ENCODE peak calls at places on chromosomes 2 and 18, in five cellular contexts. R is IMR-90, Q is mesenchymal stem cell, V is H9, G is H1. K is an unnamed sample.

GRCh38 chr2:82781516-82781915 is 1677.6 kb downstream of the SUCLG1 start:
- DNase-seq in R (no peak), Q (peak; percentile 10), V (no peak), G (no peak), K (no peak)

GRCh38 chr2:100234141-100234540 is 88.2 kb downstream of the LONRF2 start:
- DNase-seq in R (peak; percentile 68), Q (peak; percentile 48), V (no peak), G (no peak), K (no peak)

GRCh38 chr2:24049485-24050021 is at the start of gene FKBP1B:
- DNase-seq in R (peak; percentile 45), Q (peak; percentile 58), V (peak; percentile 90), G (peak; percentile 89), K (peak; percentile 63)

GRCh38 chr2:216012133-216012829 is 1.1 kb downstream of the MREG start:
- DNase-seq in R (no peak), Q (peak; percentile 40), V (no peak), G (no peak), K (no peak)

GRCh38 chr18:38032516-38032915 is 466.9 kb upstream of the CELF4 start:
- DNase-seq in R (no peak), Q (no peak), V (no peak), G (no peak), K (no peak)

GRCh38 chr18:62717059-62717849 is 1.9 kb downstream of the PHLPP1 start:
- DNase-seq in R (peak; percentile 71), Q (peak; percentile 74), V (peak; percentile 57), G (no peak), K (no peak)

GRCh38 chr18:41751652-41752051 is 203.4 kb upstream of the PIK3C3 start:
- DNase-seq in R (no peak), Q (no peak), V (no peak), G (no peak), K (no peak)

GRCh38 chr2:128416366-128416765 is 97.7 kb upstream of the HS6ST1 start:
- DNase-seq in R (no peak), Q (no peak), V (peak; percentile 33), G (peak; percentile 46), K (no peak)

GRCh38 chr18:70600225-70600925 is 311.5 kb downstream of the SOCS6 start:
- DNase-seq in R (no peak), Q (no peak), V (no peak), G (no peak), K (no peak)

GRCh38 chr2:48174503-48174902 is 268.2 kb upstream of the FBXO11 start:
- DNase-seq in R (no peak), Q (no peak), V (no peak), G (no peak), K (no peak)

GRCh38 chr18:6236258-6236657 is 178.5 kb downstream of the L3MBTL4 start:
- DNase-seq in R (no peak), Q (no peak), V (no peak), G (no peak), K (no peak)

DNA sequence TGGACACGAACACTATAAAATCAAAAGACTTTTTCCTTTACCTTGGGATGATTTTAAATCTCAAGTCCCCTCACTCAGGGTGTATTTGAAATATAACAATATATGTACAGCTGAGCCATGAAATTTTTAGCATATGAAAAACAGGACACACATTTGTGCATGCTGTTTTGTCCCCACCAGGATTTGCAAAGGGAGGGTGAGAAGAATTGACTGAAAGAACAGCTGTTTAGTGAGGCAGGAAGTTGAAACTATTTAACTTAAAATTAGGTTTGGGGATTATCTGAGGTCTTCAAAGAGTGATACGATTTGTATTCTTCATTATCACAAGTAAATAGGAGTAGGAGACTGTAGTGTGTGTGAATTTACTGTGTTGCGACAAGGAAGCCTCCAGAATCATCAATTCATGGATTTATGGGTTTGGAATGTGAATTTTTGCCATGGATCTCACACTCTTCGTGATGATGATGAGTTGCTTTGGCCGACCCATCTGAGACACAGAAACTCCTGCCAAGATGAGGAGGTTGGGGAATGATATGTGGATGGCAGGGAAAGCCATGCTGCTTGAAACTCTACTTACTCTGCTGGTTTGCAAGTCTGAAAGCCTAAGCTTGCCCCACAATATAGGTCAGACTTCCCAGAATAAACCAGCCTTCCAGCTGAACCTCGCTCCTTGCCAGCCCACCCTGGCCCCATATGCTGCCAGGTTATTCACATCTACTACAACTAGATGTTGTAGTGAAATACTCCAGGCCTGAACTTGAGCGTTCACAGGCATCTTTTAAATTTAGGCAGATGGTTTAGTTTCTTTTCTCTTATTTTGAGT is 31.0 kb upstream of the SPATS2L start:
- DNase-seq in R (no peak), Q (no peak), V (no peak), G (no peak), K (no peak)
- H2BK15ac ChIP-seq in R (no peak overlapping the region), Q (no peak overlapping the region), V (no peak overlapping the region), G (peak overlapping the region; percentile 25), K (no peak overlapping the region)

GRCh38 chr18:80196528-80197320 is 50.6 kb downstream of the PARD6G start:
- DNase-seq in R (peak; percentile 42), Q (peak; percentile 70), V (no peak), G (peak; percentile 45), K (peak; percentile 32)
- H3K9ac ChIP-seq in R (no peak overlapping the region), Q (no peak overlapping the region), V (no peak overlapping the region), G (no peak overlapping the region), K (no peak overlapping the region)

DNA sequence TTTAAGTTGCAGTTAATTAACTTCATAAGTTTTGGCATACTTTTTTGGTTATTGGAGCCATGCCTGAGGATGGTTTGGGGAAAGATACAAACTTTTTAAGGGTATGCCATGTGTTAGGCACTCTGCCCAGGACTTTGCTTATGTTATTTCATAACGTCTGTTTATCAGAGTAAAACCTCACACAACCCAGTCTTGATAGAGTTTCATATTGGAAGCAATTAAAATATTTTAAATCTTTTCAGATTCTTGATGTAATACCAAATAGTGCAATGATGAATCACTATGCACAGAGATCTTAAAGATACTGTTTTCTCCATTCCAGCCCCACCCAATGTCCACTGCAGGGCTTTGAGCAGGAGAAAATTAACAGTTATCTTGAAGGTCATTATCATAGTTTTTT is 529.1 kb upstream of the HNMT start:
- DNase-seq in R (no peak), Q (no peak), V (no peak), G (no peak), K (no peak)
- H4K91ac ChIP-seq in R (no peak overlapping the region), Q (no peak overlapping the region), V (no peak overlapping the region), G (no peak overlapping the region), K (no peak overlapping the region)

DNA sequence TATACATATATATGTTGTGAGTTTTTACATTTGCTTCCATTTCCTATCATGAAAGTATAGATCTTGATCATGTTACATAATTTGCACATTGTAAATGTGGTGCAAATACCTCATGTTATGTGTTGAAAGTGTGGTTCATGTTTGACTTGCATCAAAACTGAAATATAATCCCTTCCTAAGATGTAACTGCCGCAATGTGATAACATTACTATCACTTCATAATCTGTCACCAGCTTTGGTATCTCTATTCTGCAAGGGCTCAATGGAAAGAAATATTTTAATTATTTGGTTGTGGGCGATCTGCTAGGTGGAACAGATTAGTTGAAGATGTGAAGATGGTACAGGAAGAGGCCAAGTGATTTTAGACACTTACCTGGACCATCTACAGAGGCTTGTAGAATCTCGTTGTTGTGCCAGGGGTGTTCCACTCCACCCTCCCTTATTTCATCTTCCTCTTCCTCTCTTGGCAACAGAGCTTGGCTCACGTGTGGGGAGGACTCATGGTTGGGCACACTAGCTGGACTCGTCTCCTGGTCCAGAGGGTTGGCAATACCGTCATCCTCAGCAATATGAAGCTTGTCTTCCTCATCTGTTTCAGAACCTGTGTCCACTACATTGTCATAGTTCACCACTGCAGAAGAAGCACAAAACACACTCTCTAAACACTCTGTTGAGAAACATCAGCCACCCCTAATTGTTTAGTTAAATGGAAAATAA is 90.4 kb downstream of the ZEB2 start:
- DNase-seq in R (no peak), Q (no peak), V (no peak), G (no peak), K (no peak)
- H2BK15ac ChIP-seq in R (no peak overlapping the region), Q (no peak overlapping the region), V (no peak overlapping the region), G (no peak overlapping the region), K (no peak overlapping the region)

GRCh38 chr2:101360229-101360628 is 27.1 kb downstream of the CREG2 start:
- DNase-seq in R (peak; percentile 52), Q (peak; percentile 9), V (no peak), G (no peak), K (no peak)
- H3K9ac ChIP-seq in R (no peak overlapping the region), Q (no peak overlapping the region), V (no peak overlapping the region), G (no peak overlapping the region), K (no peak overlapping the region)

DNA sequence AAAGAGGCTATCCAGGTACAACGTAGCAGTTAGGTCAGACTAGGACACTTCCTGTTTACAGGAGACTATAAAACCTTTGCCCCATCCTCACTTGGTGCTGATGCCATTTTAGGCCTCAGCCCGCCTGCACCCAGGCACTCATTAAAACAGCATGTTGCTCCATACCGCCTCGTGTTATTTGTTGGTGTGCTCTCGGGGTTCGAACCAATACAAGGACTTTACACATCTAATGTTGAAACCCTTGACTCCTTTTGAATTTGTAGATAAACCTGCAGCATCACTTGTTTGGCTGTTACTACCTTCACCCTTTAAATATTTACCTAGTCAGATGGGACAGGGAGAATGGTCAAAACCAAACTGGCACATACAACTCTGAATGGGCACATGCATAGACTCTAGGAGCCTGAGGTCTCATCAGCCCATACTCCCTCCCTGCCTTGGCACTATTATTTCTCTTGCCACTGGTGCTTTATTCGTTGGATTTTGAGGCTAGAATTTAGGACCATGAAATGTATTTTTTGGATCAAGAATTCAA is 40.9 kb upstream of the CHST9 start:
- DNase-seq in R (no peak), Q (no peak), V (no peak), G (no peak), K (no peak)
- H4K91ac ChIP-seq in R (no peak overlapping the region), Q (no peak overlapping the region), V (no peak overlapping the region), G (no peak overlapping the region), K (no peak overlapping the region)

GRCh38 chr2:237590272-237591020 is at the start of gene RAB17:
- DNase-seq in R (peak; percentile 39), Q (peak; percentile 44), V (peak; percentile 87), G (no peak), K (no peak)

GRCh38 chr2:237592425-237592980 is 2.0 kb upstream of the RAB17 start:
- DNase-seq in R (no peak), Q (no peak), V (no peak), G (no peak), K (no peak)

GRCh38 chr2:237593036-237593435 is 2.5 kb upstream of the RAB17 start:
- DNase-seq in R (no peak), Q (no peak), V (no peak), G (no peak), K (no peak)

GRCh38 chr2:237591379-237591881 is 896 bp upstream of the RAB17 start:
- DNase-seq in R (no peak), Q (no peak), V (no peak), G (no peak), K (no peak)

DNA sequence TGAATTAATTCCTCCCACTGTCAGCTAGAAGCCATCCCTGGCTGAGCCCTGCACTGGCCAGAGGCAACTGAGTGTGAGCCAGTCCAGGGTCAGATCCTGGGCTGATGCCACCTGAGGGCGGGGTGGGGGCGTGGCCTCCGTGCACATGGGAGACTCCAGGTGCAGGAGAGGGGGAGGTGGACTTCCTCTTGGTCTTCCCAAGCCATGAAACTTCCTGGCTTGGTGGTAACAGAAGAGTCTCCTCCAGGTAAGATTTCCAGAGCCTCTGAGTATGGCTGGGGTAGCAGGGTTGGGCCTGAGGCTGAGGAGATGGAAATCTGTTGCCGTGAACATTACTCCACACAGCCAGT is 462 bp upstream of the RAB17 start:
- DNase-seq in R (no peak), Q (no peak), V (peak; percentile 93), G (peak; percentile 82), K (no peak)
- H2BK15ac ChIP-seq in R (no peak overlapping the region), Q (no peak overlapping the region), V (no peak overlapping the region), G (no peak overlapping the region), K (no peak overlapping the region)